ENCODE peak calls at places on chromosomes 1 and 21, in four cellular contexts. W, D, Y and X are unnamed samples.

GRCh38 chr1:42035205-42035829 is 116.6 kb upstream of the HIVEP3 start:
- DNase-seq in W (peak; percentile 90), Y (no peak), D (no peak), X (peak; percentile 62)

GRCh38 chr1:94527447-94528031 is 14.0 kb downstream of the F3 start:
- DNase-seq in D (no peak), W (no peak), Y (no peak), X (peak; percentile 20)

GRCh38 chr1:226425004-226425378 is 17.1 kb upstream of the PARP1 start:
- DNase-seq in W (no peak), D (no peak), Y (no peak), X (no peak)

GRCh38 chr1:232221790-232222499 is 408.0 kb downstream of the SIPA1L2 start:
- DNase-seq in W (no peak), Y (no peak), D (no peak), X (no peak)

GRCh38 chr21:44874497-44875331 is 1.2 kb upstream of the PTTG1IP start:
- DNase-seq in W (no peak), Y (no peak), D (no peak), X (peak; percentile 61)

GRCh38 chr1:220768127-220768601 is 18.5 kb upstream of the MTARC1 start:
- DNase-seq in D (peak; percentile 85), W (no peak), Y (no peak), X (no peak)

GRCh38 chr1:47791879-47792608 is 205.1 kb downstream of the TRABD2B start:
- DNase-seq in D (no peak), Y (no peak), W (no peak), X (no peak)

GRCh38 chr1:58874757-58875755 is 91.2 kb upstream of the JUN start:
- DNase-seq in Y (no peak), D (peak; percentile 84), W (no peak), X (peak; percentile 78)

GRCh38 chr1:66533804-66534745 is at the start of gene SGIP1:
- DNase-seq in D (no peak), W (peak; percentile 63), Y (no peak), X (peak; percentile 88)

GRCh38 chr1:116458695-116459094 is 85.7 kb downstream of the ATP1A1 start:
- DNase-seq in W (no peak), Y (no peak), D (no peak), X (no peak)

GRCh38 chr1:3097861-3098260 is 28.9 kb downstream of the PRDM16 start:
- DNase-seq in D (no peak), W (no peak), Y (no peak), X (no peak)

GRCh38 chr21:39313042-39313456 is 383 bp downstream of the BRWD1 start:
- DNase-seq in Y (no peak), W (peak; percentile 67), D (no peak), X (no peak)

GRCh38 chr1:173095632-173096031 is 44.9 kb upstream of the TNFSF18 start:
- DNase-seq in W (no peak), D (no peak), Y (no peak), X (no peak)

GRCh38 chr1:12472798-12473551 is 145.0 kb downstream of the DHRS3 start:
- DNase-seq in D (no peak), Y (no peak), W (peak; percentile 61), X (no peak)

GRCh38 chr1:53316742-53317650 is 10.9 kb downstream of the LRP8 start:
- DNase-seq in Y (no peak), D (no peak), W (peak; percentile 32), X (no peak)

DNA sequence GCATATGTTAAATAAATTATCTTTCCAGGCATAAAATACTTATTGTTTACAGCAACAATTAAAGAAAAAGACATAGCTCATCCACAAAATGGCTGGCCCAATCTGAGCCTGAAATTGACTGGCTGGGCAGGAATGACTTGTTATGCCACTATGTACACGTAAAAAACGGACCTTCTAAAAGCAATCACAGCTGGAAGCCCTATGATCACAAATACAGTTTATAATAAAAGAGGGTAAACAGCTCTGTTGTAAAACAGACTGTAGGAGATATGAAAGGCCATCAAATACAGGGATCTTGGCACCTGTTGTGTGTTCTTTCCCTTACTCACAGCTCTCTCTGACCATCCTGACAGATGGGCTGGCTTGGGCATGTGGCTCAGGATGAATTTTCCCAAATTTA is 70.5 kb upstream of the DMRTA2 start:
- DNase-seq in Y (no peak), W (no peak), D (no peak), X (no peak)
- TF ChIP-seq POLR2AphosphoS5 in Y (no peak), W (no peak), D (no peak), X (no peak)

GRCh38 chr1:181136738-181137122 is 48.2 kb downstream of the IER5 start:
- DNase-seq in W (no peak), D (no peak), Y (no peak), X (no peak)
- H3K4me2 ChIP-seq in W (no peak overlapping the region), D (no peak overlapping the region), Y (no peak overlapping the region), X (no peak overlapping the region)

GRCh38 chr1:84969489-84970250 is 27.2 kb downstream of the MCOLN2 start:
- DNase-seq in Y (peak; percentile 92), W (no peak), D (no peak), X (no peak)
- TF ChIP-seq MYC in Y (no peak), W (no peak), D (no peak), X (no peak)

DNA sequence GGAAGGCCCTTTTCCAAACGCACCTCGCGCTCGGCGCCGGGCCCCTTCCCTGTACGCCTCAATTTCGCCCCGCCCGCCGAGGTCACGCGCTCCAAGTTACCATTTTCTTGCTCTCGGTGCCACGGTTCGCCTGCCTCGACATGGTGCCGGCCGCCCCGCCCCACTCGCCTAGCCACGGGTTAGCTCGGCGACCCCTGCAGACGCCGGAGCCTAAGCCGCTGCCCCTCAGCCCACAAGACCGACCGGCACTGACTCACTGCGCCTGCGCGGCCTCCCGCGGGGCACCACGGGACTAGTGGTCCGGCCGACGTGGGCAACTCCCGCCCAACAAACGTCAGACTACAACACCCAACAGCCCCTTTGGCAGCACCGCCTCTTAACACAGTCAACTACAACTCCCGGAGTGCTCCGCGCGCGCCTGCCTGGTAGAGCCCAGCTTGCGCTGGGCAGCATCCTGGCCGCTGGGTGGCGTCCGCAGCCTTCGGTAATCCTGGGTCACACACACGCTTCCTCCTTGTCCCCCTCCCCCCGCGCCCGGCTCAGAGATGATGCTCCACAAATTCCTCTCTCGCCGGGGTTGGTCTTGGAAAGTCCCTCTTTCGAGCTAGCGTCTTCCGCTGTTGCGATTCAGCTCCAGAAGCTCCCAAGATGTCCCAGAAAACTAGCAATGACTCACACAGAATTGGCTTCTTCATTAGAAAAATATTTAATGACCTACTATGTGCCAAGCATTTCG is at the start of gene TRAPPC3:
- DNase-seq in Y (peak; percentile 96), W (peak; percentile 99), D (peak; percentile 99), X (peak; percentile 100)
- TF ChIP-seq POLR2AphosphoS5 in Y (peak; percentile 62), W (peak; percentile 81), D (peak; percentile 72), X (peak; percentile 92)

GRCh38 chr1:8711873-8712412 is 105.5 kb downstream of the RERE start:
- DNase-seq in D (peak; percentile 91), Y (no peak), W (no peak), X (no peak)

GRCh38 chr1:8712413-8713229 is 104.8 kb downstream of the RERE start:
- DNase-seq in D (peak; percentile 87), Y (no peak), W (peak; percentile 35), X (peak; percentile 96)

GRCh38 chr1:8708259-8708658 is 109.2 kb downstream of the RERE start:
- DNase-seq in Y (no peak), D (no peak), W (no peak), X (no peak)

GRCh38 chr1:8706995-8707396 is 110.4 kb downstream of the RERE start:
- DNase-seq in Y (no peak), D (peak; percentile 54), W (peak; percentile 29), X (no peak)

GRCh38 chr1:8711161-8711560 is 106.3 kb downstream of the RERE start:
- DNase-seq in D (no peak), W (no peak), Y (no peak), X (peak; percentile 42)
- H3K4me2 ChIP-seq in D (peak overlapping the region; percentile 74), W (no peak overlapping the region), Y (no peak overlapping the region), X (peak overlapping the region; percentile 83)

GRCh38 chr1:54557956-54558355 is 9.9 kb downstream of the ACOT11 start:
- DNase-seq in W (no peak), D (no peak), Y (no peak), X (peak; percentile 30)

GRCh38 chr1:54556110-54556509 is 8.1 kb downstream of the ACOT11 start:
- DNase-seq in D (no peak), Y (no peak), W (no peak), X (no peak)

GRCh38 chr1:54559771-54560231 is 11.8 kb downstream of the ACOT11 start:
- DNase-seq in W (no peak), D (no peak), Y (no peak), X (no peak)

GRCh38 chr1:54558434-54559030 is 10.5 kb downstream of the ACOT11 start:
- DNase-seq in W (no peak), Y (no peak), D (no peak), X (no peak)

DNA sequence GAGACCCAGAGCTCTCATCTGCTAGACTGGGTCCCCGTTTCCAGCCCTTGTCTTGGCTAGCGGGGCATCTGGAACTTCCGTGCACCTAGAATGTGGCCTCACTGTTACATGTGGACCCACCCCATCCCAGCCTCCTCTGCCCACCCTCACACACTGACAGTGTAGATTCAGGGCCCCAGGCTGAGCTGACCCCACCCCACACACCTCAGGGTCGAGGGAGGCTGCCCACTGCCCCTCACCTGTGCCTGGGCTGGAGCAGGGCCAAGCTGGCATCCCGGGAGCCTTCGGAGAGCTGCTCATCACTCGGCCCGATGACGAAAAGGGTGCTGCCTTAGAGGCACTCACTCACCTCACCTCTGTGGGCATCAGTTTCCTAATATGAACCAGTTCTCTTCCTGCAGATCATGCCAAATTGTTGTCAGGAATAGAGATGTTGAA is 11.1 kb downstream of the ACOT11 start:
- DNase-seq in Y (no peak), W (no peak), D (no peak), X (no peak)
- TF ChIP-seq MYC in Y (no peak), W (no peak), D (no peak), X (no peak)